ENCODE peak calls at places on chromosome 10, in seven cellular contexts. A is lower lobe of right lung, P is left ventricle myocardium superior, O is ACHN, G is hypothalamus, Q is ovary, U is tibial artery. N is an unnamed sample.

GRCh38 chr10:104350146-104350635 is 3.4 kb upstream of the CFAP58 start:
- DNase-seq in G (no peak), U (no peak), Q (no peak), A (no peak), P (no peak), O (peak), N (peak)

GRCh38 chr10:81784111-81784597 is 90.8 kb upstream of the NRG3 start:
- DNase-seq in A (no peak), Q (no peak), O (no peak), U (no peak), P (peak), G (no peak), N (no peak)

GRCh38 chr10:94146746-94147145 is 153.0 kb downstream of the PLCE1 start:
- DNase-seq in G (no peak), U (no peak), O (no peak), A (no peak), Q (no peak), P (no peak), N (no peak)

GRCh38 chr10:44308935-44309334 is 76.0 kb downstream of the CXCL12 start:
- DNase-seq in P (no peak), O (no peak), U (no peak), A (no peak), G (no peak), Q (no peak), N (no peak)

GRCh38 chr10:9668411-9668810 is 1349.3 kb upstream of the CELF2 start:
- DNase-seq in Q (no peak), U (no peak), A (no peak), P (no peak), O (no peak), G (no peak), N (no peak)

GRCh38 chr10:95282115-95282514 is 8.7 kb downstream of the PDLIM1 start:
- DNase-seq in A (no peak), P (no peak), Q (no peak), O (no peak), U (no peak), G (no peak), N (no peak)

GRCh38 chr10:3766046-3766761 is 18.8 kb downstream of the KLF6 start:
- DNase-seq in O (peak), G (no peak), Q (no peak), P (no peak), U (no peak), A (no peak), N (no peak)

GRCh38 chr10:113447278-113447677 is 105.6 kb upstream of the HABP2 start:
- DNase-seq in Q (no peak), O (no peak), P (no peak), A (no peak), U (no peak), G (no peak), N (no peak)

GRCh38 chr10:114499630-114500190 is 95.4 kb upstream of the AFAP1L2 start:
- DNase-seq in U (no peak), Q (no peak), A (no peak), P (no peak), G (no peak), O (no peak), N (no peak)

GRCh38 chr10:24468281-24468751 is 255.4 kb downstream of the ARHGAP21 start:
- DNase-seq in A (no peak), U (no peak), Q (no peak), G (no peak), O (no peak), P (peak), N (no peak)

GRCh38 chr10:11331706-11332105 is 279.7 kb downstream of the USP6NL start:
- DNase-seq in G (no peak), U (no peak), Q (no peak), P (no peak), A (no peak), O (no peak), N (no peak)

GRCh38 chr10:44352316-44353127 is 32.4 kb downstream of the CXCL12 start:
- DNase-seq in P (peak), Q (no peak), O (no peak), A (no peak), G (no peak), U (peak), N (no peak)

GRCh38 chr10:133100706-133101463 is 13.2 kb downstream of the ADGRA1 start:
- DNase-seq in P (no peak), A (no peak), Q (no peak), G (no peak), O (no peak), U (no peak), N (peak)

GRCh38 chr10:72038458-72039001 is 49.8 kb downstream of the SPOCK2 start:
- DNase-seq in U (no peak), A (no peak), O (no peak), G (no peak), Q (peak), P (no peak), N (no peak)

GRCh38 chr10:49138361-49138891 is 4.6 kb upstream of the FAM170B start:
- DNase-seq in U (no peak), P (peak), O (no peak), G (no peak), A (no peak), Q (no peak), N (no peak)

GRCh38 chr10:21493841-21494220 is 31.7 kb downstream of the SKIDA1 start:
- DNase-seq in A (no peak), O (no peak), Q (no peak), U (no peak), P (no peak), G (no peak), N (peak)

GRCh38 chr10:15744217-15744865 is 24.6 kb upstream of the ITGA8 start:
- DNase-seq in A (no peak), U (no peak), O (peak), G (no peak), Q (no peak), P (no peak), N (peak)

GRCh38 chr10:113441220-113441619 is 111.6 kb upstream of the HABP2 start:
- DNase-seq in A (no peak), G (no peak), O (peak), U (no peak), Q (no peak), P (no peak), N (no peak)

GRCh38 chr10:3828404-3829192 is 43.6 kb upstream of the KLF6 start:
- DNase-seq in U (no peak), Q (peak), G (no peak), O (peak), A (no peak), P (no peak), N (peak)

GRCh38 chr10:17783751-17784150 is 25.4 kb upstream of the MRC1 start:
- DNase-seq in O (no peak), Q (no peak), P (no peak), A (no peak), U (no peak), G (no peak), N (peak)

GRCh38 chr10:72254891-72255568 is 18.7 kb upstream of the DDIT4 start:
- DNase-seq in A (peak), Q (peak), U (peak), P (peak), O (peak), G (peak), N (peak)

GRCh38 chr10:123890761-123891146 is 853 bp downstream of the CPXM2 start:
- DNase-seq in O (no peak), G (no peak), P (no peak), U (no peak), Q (no peak), A (no peak), N (no peak)

GRCh38 chr10:10871312-10871711 is 146.4 kb upstream of the CELF2 start:
- DNase-seq in O (no peak), A (no peak), Q (no peak), P (no peak), G (no peak), U (no peak), N (no peak)

GRCh38 chr10:98244586-98244985 is 23.4 kb downstream of the LOXL4 start:
- DNase-seq in G (no peak), A (no peak), Q (no peak), O (no peak), P (no peak), U (no peak), N (no peak)

GRCh38 chr10:100976906-100977305 is 7.6 kb downstream of the SEMA4G start:
- DNase-seq in A (no peak), Q (no peak), P (no peak), U (no peak), G (no peak), O (no peak), N (no peak)

N was measured in KBM-7.